ENCODE peak calls at places on chromosomes 11 and 22, in eight cellular contexts. X is foreskin fibroblast, Q is iris pigment epithelial cell, B is mucosa of descending colon, P is EH, Y is NCI-H1092, U is stomach, V is GM04503. A is an unnamed sample.

GRCh38 chr22:40024201-40025061 is 29.7 kb downstream of the FAM83F start:
- DNase-seq in P (peak; percentile 69), Q (peak; percentile 56), X (peak; percentile 82), Y (peak; percentile 68), B (peak; percentile 86), V (no peak), U (peak; percentile 81), A (peak; percentile 62)

GRCh38 chr22:17430298-17430900 is 61.1 kb downstream of the CECR2 start:
- DNase-seq in B (no peak), X (no peak), V (no peak), U (no peak), Y (no peak), Q (peak; percentile 94), P (no peak), A (peak; percentile 96)

GRCh38 chr22:37983860-37984791 is at the start of gene SOX10:
- DNase-seq in X (no peak), V (no peak), B (no peak), Q (no peak), U (no peak), Y (no peak), P (no peak), A (no peak)

GRCh38 chr11:115623021-115623451 is 118.8 kb upstream of the CADM1 start:
- DNase-seq in B (peak; percentile 53), P (peak; percentile 97), Y (no peak), U (peak; percentile 42), V (peak; percentile 69), X (peak; percentile 96), Q (peak; percentile 80), A (peak; percentile 99)

GRCh38 chr11:92550411-92550810 is 325.8 kb downstream of the FAT3 start:
- DNase-seq in U (peak; percentile 54), B (no peak), Q (no peak), X (no peak), Y (peak; percentile 90), P (no peak), V (no peak), A (no peak)

GRCh38 chr22:27628891-27629631 is 172.5 kb downstream of the MN1 start:
- DNase-seq in Q (no peak), P (no peak), U (no peak), B (no peak), X (no peak), V (no peak), Y (no peak), A (no peak)

GRCh38 chr11:96863520-96863919 is 473.7 kb downstream of the JRKL start:
- DNase-seq in B (no peak), Y (no peak), V (no peak), P (no peak), U (no peak), Q (no peak), X (no peak), A (no peak)

GRCh38 chr11:12285106-12285505 is 92.3 kb upstream of the PARVA start:
- DNase-seq in X (peak; percentile 89), Y (no peak), P (peak; percentile 98), V (peak; percentile 93), Q (peak; percentile 95), U (no peak), B (no peak), A (peak; percentile 95)

GRCh38 chr11:117970400-117971024 is 15.7 kb upstream of the IL10RA start:
- DNase-seq in P (no peak), V (no peak), U (no peak), Y (no peak), X (no peak), B (peak; percentile 49), Q (peak; percentile 37), A (no peak)

GRCh38 chr11:67230406-67230805 is 35.9 kb upstream of the GRK2 start:
- DNase-seq in U (no peak), B (no peak), V (no peak), P (peak; percentile 11), Q (no peak), X (no peak), Y (no peak), A (no peak)